ENCODE peak calls at places on chromosomes 1 and 21, in eight cellular contexts. B, V, F, C, N, M, U and K are unnamed samples.
A peak's percentile ranks its signal among the peaks of the same experiment; 100 is the strongest.

GRCh38 chr1:200426196-200426595 is 16.4 kb upstream of the ZNF281 start:
- DNase-seq in V (no peak), M (no peak), U (no peak), N (no peak), C (no peak), F (no peak), B (peak; percentile 65), K (no peak)

GRCh38 chr1:236016782-236017400 is 48.0 kb downstream of the NID1 start:
- DNase-seq in C (no peak), F (no peak), N (no peak), B (no peak), U (no peak), V (no peak), M (peak; percentile 52), K (peak; percentile 67)

GRCh38 chr1:240413732-240414131 is 198.2 kb downstream of the GREM2 start:
- DNase-seq in B (no peak), C (no peak), F (no peak), N (no peak), V (no peak), U (no peak), M (no peak), K (no peak)

GRCh38 chr1:209808059-209808494 is 2.1 kb upstream of the IRF6 start:
- DNase-seq in U (no peak), C (no peak), B (peak; percentile 49), M (peak; percentile 97), N (peak; percentile 92), V (peak; percentile 96), F (peak; percentile 79), K (peak; percentile 85)

GRCh38 chr1:224565186-224565585 is 50.9 kb upstream of the CNIH3 start:
- DNase-seq in N (peak; percentile 92), M (peak; percentile 92), U (no peak), F (no peak), V (peak; percentile 16), B (no peak), C (no peak), K (peak; percentile 74)

GRCh38 chr21:26144026-26144425 is 26.5 kb downstream of the APP start:
- DNase-seq in F (no peak), U (no peak), M (no peak), V (no peak), C (no peak), N (no peak), B (no peak), K (no peak)

GRCh38 chr1:17525996-17526686 is 13.4 kb upstream of the ARHGEF10L start:
- DNase-seq in V (no peak), C (no peak), F (no peak), N (no peak), B (no peak), M (no peak), U (no peak), K (no peak)

GRCh38 chr1:16921391-16922185 is at the start of gene CROCC:
- DNase-seq in M (no peak), B (no peak), N (peak; percentile 22), C (peak; percentile 59), F (peak; percentile 62), V (peak; percentile 56), U (no peak), K (peak; percentile 64)

GRCh38 chr1:6588893-6589481 is 9.2 kb downstream of the ZBTB48 start:
- DNase-seq in M (no peak), N (no peak), U (no peak), V (no peak), F (no peak), C (no peak), B (no peak), K (no peak)

GRCh38 chr1:219027161-219027673 is 146.5 kb upstream of the LYPLAL1 start:
- DNase-seq in C (no peak), U (no peak), F (no peak), M (no peak), N (peak; percentile 33), B (no peak), V (no peak), K (peak; percentile 34)

GRCh38 chr21:41170442-41170841 is 2.5 kb downstream of the BACE2 start:
- DNase-seq in M (peak; percentile 34), C (no peak), U (peak; percentile 86), N (peak; percentile 23), F (peak; percentile 65), V (peak; percentile 56), B (peak; percentile 57), K (peak; percentile 7)

GRCh38 chr1:210332719-210333398 is 4.2 kb downstream of the HHAT start:
- DNase-seq in C (peak; percentile 51), M (no peak), V (no peak), B (no peak), F (no peak), N (no peak), U (no peak), K (no peak)

GRCh38 chr1:15768388-15768787 is 9.8 kb downstream of the FBLIM1 start:
- DNase-seq in V (no peak), U (no peak), N (no peak), B (no peak), F (no peak), M (no peak), C (no peak), K (no peak)

DNA sequence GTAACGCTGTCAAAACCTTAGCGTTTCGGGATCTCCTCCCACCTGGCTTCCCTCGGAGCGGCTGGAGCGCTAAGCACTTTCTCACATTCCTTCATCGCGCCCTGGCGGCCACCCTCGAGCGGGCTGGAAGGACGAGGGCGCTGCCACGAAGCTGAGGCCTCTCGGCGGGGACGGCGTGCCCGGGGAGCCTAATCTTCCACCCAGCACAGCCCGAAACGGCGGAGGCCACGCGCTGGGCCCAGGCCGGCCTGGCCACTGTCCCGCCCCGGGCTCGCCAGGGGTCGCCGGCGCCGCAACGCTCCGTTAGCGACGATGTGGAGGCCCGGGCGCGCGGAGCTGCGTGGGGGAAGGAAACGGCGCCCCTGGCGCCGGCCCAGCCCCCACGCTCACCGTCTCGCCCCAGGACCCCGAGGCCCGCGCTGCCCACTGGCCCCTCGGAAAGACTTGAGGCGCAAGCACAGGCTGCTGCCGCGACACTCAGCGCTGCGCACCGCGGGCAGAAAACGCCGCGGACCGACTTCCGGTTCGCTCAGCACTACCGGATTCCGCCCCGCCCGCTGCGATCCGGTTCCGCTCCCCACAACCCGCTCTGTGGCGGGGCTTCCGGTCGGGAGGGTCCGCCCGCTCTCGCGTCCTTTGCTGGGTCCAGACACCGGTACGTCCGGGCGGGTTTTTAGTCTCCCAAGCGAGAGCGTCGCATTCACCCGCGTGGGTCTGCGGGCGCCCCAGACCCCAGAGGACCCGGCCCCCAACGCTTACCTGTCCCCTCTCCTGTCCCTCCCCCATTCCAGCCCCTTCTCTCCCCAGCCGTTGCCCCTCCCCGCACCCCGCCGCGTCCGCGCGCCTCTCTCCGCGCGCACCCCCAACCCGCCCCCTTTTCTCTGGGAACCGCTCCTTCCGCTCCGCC is at the start of gene YBEY:
- DNase-seq in B (peak; percentile 91), N (peak; percentile 93), U (peak; percentile 97), V (peak; percentile 88), M (peak; percentile 91), F (peak; percentile 94), C (peak; percentile 86), K (peak; percentile 93)
- TF ChIP-seq CTCF in B (peak; percentile 19), N (peak; percentile 38), U (no peak), V (peak; percentile 33), M (peak; percentile 36), F (peak; percentile 55), C (peak; percentile 43), K (peak; percentile 38)

DNA sequence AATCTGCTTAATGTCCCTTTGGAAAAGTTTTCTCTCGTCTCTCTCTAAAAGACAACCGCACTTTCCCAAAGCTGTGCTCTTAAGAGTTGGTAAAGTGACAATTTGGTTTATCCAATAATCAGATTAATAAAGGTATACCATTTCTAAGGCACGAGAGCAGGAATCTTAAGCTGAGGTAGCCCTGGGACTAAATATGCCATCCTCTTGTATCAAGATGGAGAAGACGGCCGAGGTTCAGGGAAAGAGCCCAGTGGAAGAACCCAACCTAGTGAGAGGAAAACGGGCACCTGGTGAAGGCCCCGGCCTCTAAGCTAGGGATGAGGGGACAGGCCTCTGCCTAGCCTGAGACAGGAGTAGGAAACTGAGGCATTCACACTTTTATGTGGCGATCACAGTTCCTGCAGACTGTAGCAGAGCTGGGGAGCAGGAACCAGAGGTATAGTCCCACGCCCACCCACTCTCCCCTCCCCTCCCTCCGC is 334 bp upstream of the SARS1 start:
- DNase-seq in N (no peak), V (no peak), M (no peak), U (no peak), F (no peak), B (no peak), C (no peak), K (no peak)
- H3K4me3 ChIP-seq in N (peak overlapping the region; percentile 87), V (peak overlapping the region; percentile 42), M (peak overlapping the region; percentile 37), U (no peak overlapping the region), F (peak overlapping the region; percentile 59), B (peak overlapping the region; percentile 85), C (peak overlapping the region; percentile 96), K (peak overlapping the region; percentile 100)

DNA sequence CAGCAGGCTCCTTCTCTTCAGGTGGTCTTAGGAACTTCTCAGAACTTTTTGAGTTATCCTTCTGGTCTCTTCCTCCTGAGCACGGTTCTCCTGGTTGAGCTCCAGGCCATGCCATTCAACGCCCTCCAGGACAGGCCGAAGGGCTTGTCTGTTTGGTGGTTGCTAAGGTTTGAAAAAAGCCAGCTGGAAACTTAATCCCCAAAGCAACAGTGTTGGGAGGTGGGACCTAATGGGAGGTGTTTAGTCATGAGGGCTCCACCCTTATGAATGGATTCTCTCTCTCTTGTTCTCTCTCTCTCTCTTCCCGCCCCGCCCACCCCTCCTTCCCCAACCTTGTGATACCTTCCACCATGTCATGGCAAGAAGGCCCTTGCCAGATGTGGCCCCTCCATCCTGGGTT is 856 bp downstream of the KCNE1 start:
- DNase-seq in F (no peak), V (no peak), U (no peak), M (no peak), C (no peak), N (peak; percentile 66), B (no peak), K (peak; percentile 79)
- TF ChIP-seq CTCF in F (no peak), V (no peak), U (no peak), M (no peak), C (no peak), N (no peak), B (no peak), K (no peak)

GRCh38 chr1:46204406-46204742 is 1.2 kb downstream of the LURAP1 start:
- DNase-seq in C (no peak), B (no peak), U (peak; percentile 90), V (peak; percentile 11), M (no peak), N (no peak), F (no peak), K (no peak)

GRCh38 chr1:46202975-46203737 is at the start of gene LURAP1:
- DNase-seq in U (peak; percentile 93), F (peak; percentile 59), C (peak; percentile 37), V (peak; percentile 60), B (peak; percentile 79), N (peak; percentile 86), M (peak; percentile 72), K (peak; percentile 56)

GRCh38 chr1:46205141-46205540 is 2.0 kb downstream of the LURAP1 start:
- DNase-seq in U (no peak), C (no peak), V (no peak), B (no peak), M (no peak), N (no peak), F (no peak), K (no peak)

GRCh38 chr1:46205794-46206193 is 2.7 kb downstream of the LURAP1 start:
- DNase-seq in U (no peak), C (no peak), B (no peak), F (no peak), N (no peak), M (no peak), V (no peak), K (no peak)

GRCh38 chr1:46203738-46204405 is 738 bp downstream of the LURAP1 start:
- DNase-seq in V (peak; percentile 7), U (no peak), C (no peak), M (no peak), B (no peak), N (no peak), F (peak; percentile 26), K (no peak)
- H3K4me3 ChIP-seq in V (peak overlapping the region; percentile 80), U (peak overlapping the region; percentile 42), C (peak overlapping the region; percentile 58), M (peak overlapping the region; percentile 51), B (peak overlapping the region; percentile 72), N (peak overlapping the region; percentile 89), F (peak overlapping the region; percentile 43), K (peak overlapping the region; percentile 87)